ENCODE peak calls at places on chromosomes 6 and 20, in eight cellular contexts. F is neural progenitor cell, L is ovary, E is left ventricle myocardium inferior, Z is tibial nerve, X is SK-N-SH, C is brain microvascular endothelial cell, U is IMR-90. O is an unnamed sample. For H3K36me3, the result is how much of the 10 kb centered on the place peaks cover.

GRCh38 chr20:21709535-21709904 is 4.1 kb downstream of the PAX1 start:
- DNase-seq in X (no peak), U (no peak), E (no peak), Z (no peak), L (no peak), F (no peak), C (no peak), O (no peak)

GRCh38 chr20:25622049-25622448 is 1.8 kb downstream of the NANP start:
- DNase-seq in L (no peak), F (no peak), Z (no peak), X (no peak), U (peak), E (no peak), C (no peak), O (no peak)

GRCh38 chr6:56671651-56672461 is 29.2 kb upstream of the DST start:
- DNase-seq in E (no peak), F (no peak), X (peak), C (no peak), Z (no peak), U (no peak), L (no peak), O (no peak)

GRCh38 chr6:111417181-111417585 is 65.8 kb downstream of the REV3L start:
- DNase-seq in F (no peak), L (no peak), C (no peak), E (no peak), X (peak), U (peak), Z (no peak), O (no peak)

GRCh38 chr6:124590001-124590400 is 372.2 kb upstream of the RNF217 start:
- DNase-seq in E (no peak), F (no peak), X (no peak), L (no peak), U (no peak), C (no peak), Z (no peak), O (no peak)

GRCh38 chr6:144931172-144932035 is 646.3 kb downstream of the UTRN start:
- DNase-seq in X (peak), F (peak), C (peak), E (no peak), Z (no peak), U (peak), L (no peak), O (peak)

GRCh38 chr6:8506123-8506522 is 70.8 kb upstream of the SLC35B3 start:
- DNase-seq in F (peak), U (no peak), E (no peak), C (no peak), L (no peak), Z (no peak), X (no peak), O (no peak)

GRCh38 chr6:326896-327537 is 34.7 kb downstream of the DUSP22 start:
- DNase-seq in E (no peak), X (no peak), L (no peak), F (no peak), C (no peak), Z (peak), U (no peak), O (no peak)

GRCh38 chr6:118469468-118469867 is 78.6 kb upstream of the PLN start:
- DNase-seq in L (no peak), Z (no peak), X (no peak), C (no peak), F (no peak), U (peak), E (no peak), O (no peak)

GRCh38 chr6:32852844-32853540 is 512 bp downstream of the TAP1 start:
- DNase-seq in Z (no peak), E (peak), X (peak), C (peak), U (peak), F (peak), L (no peak), O (peak)

GRCh38 chr6:36035240-36035639 is 7.6 kb downstream of the MAPK14 start:
- DNase-seq in F (no peak), L (no peak), E (no peak), X (no peak), C (no peak), Z (no peak), U (peak), O (no peak)

GRCh38 chr20:55153321-55153720 is 677.9 kb downstream of the DOK5 start:
- DNase-seq in F (no peak), E (no peak), C (no peak), Z (no peak), X (no peak), U (no peak), L (no peak), O (no peak)

GRCh38 chr6:35253249-35253648 is 6.3 kb upstream of the ZNF76 start:
- DNase-seq in U (no peak), E (no peak), C (no peak), F (no peak), Z (no peak), X (no peak), L (no peak), O (no peak)

GRCh38 chr20:58127731-58128130 is 100.7 kb downstream of the ANKRD60 start:
- DNase-seq in U (peak), E (no peak), Z (peak), X (no peak), F (no peak), L (no peak), C (peak), O (no peak)

GRCh38 chr6:110093981-110094380 is 85.5 kb downstream of the WASF1 start:
- DNase-seq in Z (no peak), U (no peak), E (no peak), X (no peak), C (no peak), F (no peak), L (no peak), O (no peak)

GRCh38 chr6:168414696-168415095 is 26.3 kb upstream of the SMOC2 start:
- DNase-seq in F (no peak), E (no peak), L (no peak), U (no peak), Z (no peak), C (no peak), X (no peak), O (no peak)

GRCh38 chr6:168031411-168032382 is 34.2 kb downstream of the KIF25 start:
- DNase-seq in E (peak), C (peak), X (no peak), L (no peak), Z (no peak), U (peak), F (no peak), O (no peak)

GRCh38 chr6:16747232-16748027 is 13.8 kb downstream of the ATXN1 start:
- DNase-seq in E (no peak), L (no peak), C (no peak), X (no peak), U (peak), Z (no peak), F (no peak), O (no peak)

GRCh38 chr20:21365771-21366170 is 31.6 kb downstream of the NKX2-4 start:
- DNase-seq in C (no peak), Z (no peak), X (no peak), F (no peak), E (no peak), U (no peak), L (no peak), O (no peak)

GRCh38 chr6:56749632-56750151 is 107.0 kb upstream of the DST start:
- DNase-seq in C (peak), F (no peak), U (peak), Z (no peak), X (no peak), L (no peak), E (no peak), O (no peak)

GRCh38 chr6:157281570-157281969 is 41.7 kb downstream of the TMEM242 start:
- DNase-seq in C (peak), Z (no peak), X (peak), E (no peak), U (no peak), F (no peak), L (no peak), O (no peak)

GRCh38 chr6:61940919-61941318 is 345.1 kb downstream of the KHDRBS2 start:
- DNase-seq in U (no peak), C (no peak), F (no peak), Z (no peak), X (no peak), L (no peak), E (no peak), O (no peak)

GRCh38 chr20:38168791-38169589 is 3.9 kb upstream of the TGM2 start:
- DNase-seq in U (no peak), F (no peak), X (no peak), E (no peak), C (no peak), Z (no peak), L (no peak), O (no peak)

GRCh38 chr6:7912736-7913517 is 2.3 kb upstream of the TXNDC5 start:
- DNase-seq in E (no peak), L (no peak), C (no peak), U (no peak), Z (no peak), X (no peak), F (peak), O (no peak)

GRCh38 chr6:16802071-16802470 is 40.8 kb upstream of the ATXN1 start:
- DNase-seq in Z (no peak), C (no peak), E (no peak), X (no peak), U (peak), L (no peak), F (no peak), O (no peak)

GRCh38 chr6:36639171-36639808 is 39.2 kb upstream of the CDKN1A start:
- DNase-seq in U (no peak), F (no peak), C (no peak), L (no peak), E (no peak), X (no peak), Z (no peak), O (no peak)

GRCh38 chr6:163573503-163574179 is 159.1 kb downstream of the QKI start:
- DNase-seq in F (no peak), E (no peak), L (no peak), X (no peak), Z (no peak), U (no peak), C (no peak), O (no peak)

GRCh38 chr6:150732765-150733539 is 132.6 kb upstream of the MTHFD1L start:
- DNase-seq in C (no peak), Z (no peak), L (no peak), E (no peak), F (no peak), X (no peak), U (no peak), O (no peak)

GRCh38 chr6:159801935-159802334 is 1.9 kb downstream of the PNLDC1 start:
- DNase-seq in E (no peak), L (no peak), U (peak), X (no peak), Z (no peak), F (no peak), C (no peak), O (no peak)

GRCh38 chr20:6698056-6698455 is 69.4 kb upstream of the BMP2 start:
- DNase-seq in U (no peak), X (no peak), C (no peak), F (peak), Z (no peak), L (no peak), E (no peak), O (no peak)

GRCh38 chr20:57335392-57335791 is 5.8 kb downstream of the SPO11 start:
- DNase-seq in E (no peak), L (no peak), Z (no peak), X (no peak), F (no peak), C (no peak), U (no peak), O (no peak)

GRCh38 chr6:34324738-34325444 is 67.6 kb downstream of the NUDT3 start:
- DNase-seq in C (peak), L (peak), X (no peak), F (peak), Z (no peak), E (peak), U (peak), O (no peak)

GRCh38 chr6:159513914-159514313 is 179.1 kb downstream of the SOD2 start:
- DNase-seq in E (no peak), X (no peak), L (no peak), C (no peak), F (no peak), Z (no peak), U (no peak), O (no peak)

GRCh38 chr6:2578729-2579128 is 172.0 kb downstream of the MYLK4 start:
- DNase-seq in L (no peak), X (no peak), Z (no peak), F (no peak), U (peak), E (no peak), C (no peak), O (no peak)

GRCh38 chr6:168165373-168165772 is 86.4 kb upstream of the FRMD1 start:
- DNase-seq in E (no peak), L (no peak), F (no peak), Z (no peak), X (no peak), U (no peak), C (no peak), O (no peak)

GRCh38 chr20:50133474-50134217 is 19.9 kb downstream of the PEDS1 start:
- DNase-seq in Z (no peak), F (no peak), X (no peak), E (no peak), C (no peak), L (no peak), U (no peak), O (no peak)

GRCh38 chr20:46545077-46545826 is 5.2 kb downstream of the OCSTAMP start:
- DNase-seq in U (peak), X (no peak), F (no peak), Z (no peak), C (no peak), L (no peak), E (no peak), O (no peak)

GRCh38 chr6:159645659-159646058 is 47.4 kb downstream of the SOD2 start:
- DNase-seq in X (no peak), C (no peak), F (no peak), Z (no peak), E (no peak), L (no peak), U (no peak), O (no peak)

DNA sequence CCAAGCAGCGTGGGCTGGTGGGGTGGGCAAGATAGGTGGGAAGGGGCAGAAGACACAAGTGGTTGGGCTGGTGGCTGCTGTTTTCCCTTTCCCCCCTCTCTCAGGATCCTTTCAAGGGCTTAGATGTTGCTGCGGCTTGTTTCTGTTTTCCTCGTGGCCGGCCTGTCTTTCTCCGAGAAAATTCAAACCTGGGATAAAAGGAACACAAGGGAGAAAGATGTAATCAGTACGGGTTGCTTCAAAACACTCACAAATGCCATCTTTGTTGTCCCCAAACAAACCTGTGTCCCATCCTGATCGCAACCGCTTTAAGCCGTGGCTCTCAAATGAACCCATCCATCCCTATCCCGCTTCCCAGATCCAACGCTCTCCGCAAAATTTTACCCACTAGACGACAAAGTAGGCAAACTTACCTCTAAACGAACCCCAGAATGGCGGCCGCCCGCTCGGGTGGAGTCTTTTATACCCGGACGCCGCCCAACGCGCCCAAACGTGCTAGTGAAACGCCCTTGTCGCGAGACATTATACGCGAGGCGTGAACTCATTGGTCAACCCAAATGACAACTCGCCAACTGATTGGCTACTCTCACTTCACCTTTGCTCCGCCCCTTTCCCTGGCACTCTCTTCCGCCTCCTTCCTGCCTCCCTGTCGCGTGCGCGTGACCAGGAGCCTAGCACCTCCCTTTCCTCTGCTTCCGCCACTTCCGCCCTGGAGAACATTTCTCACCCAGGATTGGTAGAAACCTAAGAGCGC is at the start of gene PPP1R10:
- DNase-seq in E (peak), U (peak), C (peak), F (peak), X (peak), L (peak), Z (peak), O (peak)
- H3K36me3 ChIP-seq in E (under half), U (under half), C (under half), F (under half), X (under half), L (under half), Z (under half), O (under half)

DNA sequence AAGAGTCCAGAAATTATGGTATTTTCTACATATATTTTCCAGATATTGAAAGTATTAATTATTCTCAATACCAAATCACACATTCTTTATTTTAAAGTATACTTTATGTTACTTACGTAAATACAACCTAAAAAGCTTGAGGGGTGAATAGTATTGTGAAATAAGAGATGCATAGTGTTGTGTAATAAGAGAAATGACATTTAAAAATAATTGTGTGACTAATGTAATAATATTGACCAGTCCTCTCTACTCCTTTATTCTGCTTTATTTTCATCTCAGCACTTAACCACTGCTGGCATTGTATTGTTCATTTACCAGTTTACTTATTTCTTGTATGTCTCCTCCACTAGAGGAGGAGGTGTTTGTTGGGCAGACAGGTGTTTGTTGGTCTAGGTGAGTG is 135.6 kb downstream of the EYA4 start:
- DNase-seq in C (no peak), F (no peak), L (no peak), U (no peak), Z (no peak), E (no peak), X (no peak), O (no peak)
- H3K4me3 ChIP-seq in C (no peak), F (no peak), L (no peak), U (no peak), Z (no peak), E (no peak), X (no peak), O (no peak)

GRCh38 chr6:122408697-122409458 is 9.4 kb downstream of the HSF2 start:
- DNase-seq in Z (no peak), C (no peak), X (no peak), F (no peak), U (no peak), E (no peak), L (no peak), O (no peak)
- H3K27ac ChIP-seq in Z (no peak), C (no peak), X (no peak), F (no peak), U (no peak), E (no peak), L (no peak), O (peak)

GRCh38 chr6:31630177-31630934 is 9.8 kb downstream of the PRRC2A start:
- DNase-seq in X (peak), E (no peak), L (no peak), C (no peak), F (no peak), Z (no peak), U (no peak), O (no peak)
- H3K36me3 ChIP-seq in X (half or more), E (half or more), L (under half), C (half or more), F (under half), Z (half or more), U (half or more), O (half or more)

GRCh38 chr20:45191926-45192325 is 14.9 kb upstream of the SEMG1 start:
- DNase-seq in L (no peak), X (no peak), F (no peak), C (no peak), U (no peak), E (no peak), Z (no peak), O (no peak)

GRCh38 chr20:45189861-45190260 is 15.2 kb downstream of the PI3 start:
- DNase-seq in C (no peak), U (no peak), X (no peak), E (no peak), Z (no peak), F (no peak), L (no peak), O (no peak)

GRCh38 chr20:45183084-45183483 is 8.4 kb downstream of the PI3 start:
- DNase-seq in L (no peak), E (no peak), F (no peak), U (no peak), Z (no peak), C (no peak), X (no peak), O (no peak)

GRCh38 chr20:45189067-45189611 is 14.4 kb downstream of the PI3 start:
- DNase-seq in C (no peak), U (no peak), X (no peak), Z (no peak), L (no peak), E (no peak), F (no peak), O (no peak)

DNA sequence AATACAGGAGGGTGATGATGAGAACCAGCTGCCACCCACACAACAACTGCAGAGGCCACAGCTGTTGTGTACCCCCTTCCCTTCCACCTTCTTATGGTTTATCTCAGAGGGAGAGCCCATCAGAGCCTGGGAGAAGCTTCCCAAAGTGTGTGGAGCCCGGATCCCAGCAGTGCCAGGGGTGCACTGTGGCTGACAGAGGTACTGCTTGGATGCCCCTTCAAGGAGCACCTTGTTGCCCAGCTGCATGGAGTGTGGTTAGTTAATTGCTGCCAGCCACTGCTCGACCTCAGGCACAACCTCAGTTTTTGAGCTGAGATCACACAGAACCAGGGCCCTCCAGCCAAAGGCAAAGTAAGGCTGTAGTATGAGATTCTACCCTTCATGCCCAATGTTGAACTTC is 13.0 kb downstream of the PI3 start:
- DNase-seq in F (no peak), X (no peak), C (no peak), E (no peak), U (no peak), Z (no peak), L (no peak), O (no peak)
- H3K4me3 ChIP-seq in F (no peak), X (no peak), C (no peak), E (no peak), U (no peak), Z (no peak), L (no peak), O (no peak)

O was measured in effector memory CD4-positive, alpha-beta T cell.